ENCODE peak calls at places on chromosomes 5 and 9, in seven cellular contexts. R is GM23338, A is transverse colon, C is sigmoid colon, S is suprapubic skin, Z is stomach, D is spleen. U is an unnamed sample.

GRCh38 chr5:119123280-119123679 is 52.4 kb downstream of the DMXL1 start:
- DNase-seq in R (no peak), A (no peak), C (no peak), S (no peak), Z (no peak), D (no peak), U (no peak)

GRCh38 chr5:157915638-157916037 is 56.7 kb upstream of the CLINT1 start:
- DNase-seq in R (no peak), A (peak), C (peak), S (peak), Z (peak), D (peak), U (no peak)

GRCh38 chr5:34001231-34001935 is 6.5 kb downstream of the AMACR start:
- DNase-seq in R (no peak), A (peak), C (peak), S (no peak), Z (peak), D (no peak), U (no peak)

GRCh38 chr5:95773325-95774059 is 42.4 kb downstream of the RHOBTB3 start:
- DNase-seq in R (no peak), A (no peak), C (no peak), S (no peak), Z (no peak), D (no peak), U (no peak)

GRCh38 chr5:158858011-158858410 is 241.7 kb downstream of the EBF1 start:
- DNase-seq in R (peak), A (no peak), C (no peak), S (no peak), Z (no peak), D (no peak), U (no peak)

GRCh38 chr9:128144239-128145181 is 4.7 kb upstream of the LCN2 start:
- DNase-seq in R (no peak), A (no peak), C (no peak), S (no peak), Z (no peak), D (peak), U (no peak)

GRCh38 chr5:52838306-52839015 is 50.7 kb downstream of the ITGA1 start:
- DNase-seq in R (no peak), A (no peak), C (no peak), S (no peak), Z (no peak), D (no peak), U (no peak)

GRCh38 chr5:179870403-179870903 is 11.8 kb upstream of the MRNIP start:
- DNase-seq in R (peak), A (no peak), C (no peak), S (no peak), Z (peak), D (peak), U (no peak)

GRCh38 chr5:14208071-14209021 is 65.2 kb downstream of the TRIO start:
- DNase-seq in R (no peak), A (peak), C (no peak), S (no peak), Z (no peak), D (no peak), U (peak)

GRCh38 chr5:118762291-118762690 is 226.1 kb downstream of the DTWD2 start:
- DNase-seq in R (no peak), A (no peak), C (no peak), S (no peak), Z (no peak), D (no peak), U (no peak)

GRCh38 chr5:178426326-178427130 is 163.7 kb downstream of the COL23A1 start:
- DNase-seq in R (no peak), A (no peak), C (no peak), S (no peak), Z (no peak), D (no peak), U (no peak)

GRCh38 chr5:96459313-96460109 is 26.5 kb upstream of the PCSK1 start:
- DNase-seq in R (no peak), A (no peak), C (no peak), S (no peak), Z (no peak), D (no peak), U (no peak)

GRCh38 chr5:83718936-83719495 is 1.6 kb downstream of the HAPLN1 start:
- DNase-seq in R (no peak), A (no peak), C (no peak), S (no peak), Z (no peak), D (no peak), U (no peak)

GRCh38 chr5:139342423-139342723 is 719 bp downstream of the PAIP2 start:
- DNase-seq in R (no peak), A (no peak), C (no peak), S (no peak), Z (no peak), D (no peak), U (no peak)

GRCh38 chr9:106862946-106863740 is at the start of gene ZNF462:
- DNase-seq in R (peak), A (peak), C (peak), S (no peak), Z (no peak), D (no peak), U (no peak)

GRCh38 chr9:534886-535285 is 306.6 kb upstream of the DMRT1 start:
- DNase-seq in R (no peak), A (peak), C (peak), S (no peak), Z (peak), D (no peak), U (no peak)

GRCh38 chr9:19554518-19554917 is 145.7 kb downstream of the ACER2 start:
- DNase-seq in R (no peak), A (no peak), C (no peak), S (no peak), Z (no peak), D (no peak), U (no peak)

GRCh38 chr5:138653502-138653901 is 78.3 kb upstream of the HSPA9 start:
- DNase-seq in R (peak), A (no peak), C (no peak), S (no peak), Z (peak), D (no peak), U (no peak)

GRCh38 chr5:54873696-54874095 is 111.7 kb downstream of the ESM1 start:
- DNase-seq in R (no peak), A (no peak), C (no peak), S (no peak), Z (no peak), D (no peak), U (no peak)

GRCh38 chr9:121699271-121700164 is 48.1 kb downstream of the DAB2IP start:
- DNase-seq in R (peak), A (peak), C (peak), S (peak), Z (peak), D (peak), U (no peak)

GRCh38 chr9:99030082-99030481 is 74.8 kb upstream of the TGFBR1 start:
- DNase-seq in R (no peak), A (no peak), C (no peak), S (no peak), Z (no peak), D (no peak), U (no peak)

GRCh38 chr5:15260347-15261278 is 239.4 kb upstream of the FBXL7 start:
- DNase-seq in R (no peak), A (no peak), C (no peak), S (no peak), Z (no peak), D (no peak), U (no peak)

GRCh38 chr9:125360621-125361020 is 99.0 kb downstream of the GAPVD1 start:
- DNase-seq in R (no peak), A (no peak), C (no peak), S (no peak), Z (no peak), D (no peak), U (no peak)

GRCh38 chr9:128390813-128391711 is 19.9 kb downstream of the URM1 start:
- DNase-seq in R (no peak), A (no peak), C (no peak), S (no peak), Z (no peak), D (no peak), U (no peak)

GRCh38 chr5:139974661-139975060 is 68.4 kb downstream of the NRG2 start:
- DNase-seq in R (peak), A (no peak), C (no peak), S (no peak), Z (no peak), D (no peak), U (no peak)

GRCh38 chr5:150209020-150209635 is 19.3 kb downstream of the SLC6A7 start:
- DNase-seq in R (no peak), A (peak), C (no peak), S (peak), Z (no peak), D (no peak), U (no peak)

GRCh38 chr9:135887021-135887507 is 20.3 kb downstream of the CAMSAP1 start:
- DNase-seq in R (no peak), A (no peak), C (no peak), S (no peak), Z (peak), D (no peak), U (no peak)

GRCh38 chr5:77095189-77095588 is 8.1 kb upstream of the ZBED3 start:
- DNase-seq in R (no peak), A (no peak), C (no peak), S (no peak), Z (no peak), D (no peak), U (no peak)

GRCh38 chr5:39473156-39473779 is 48.5 kb upstream of the DAB2 start:
- DNase-seq in R (no peak), A (no peak), C (no peak), S (no peak), Z (no peak), D (no peak), U (no peak)

GRCh38 chr9:79652598-79652997 is 80.8 kb downstream of the TLE4 start:
- DNase-seq in R (no peak), A (no peak), C (no peak), S (no peak), Z (no peak), D (no peak), U (no peak)

DNA sequence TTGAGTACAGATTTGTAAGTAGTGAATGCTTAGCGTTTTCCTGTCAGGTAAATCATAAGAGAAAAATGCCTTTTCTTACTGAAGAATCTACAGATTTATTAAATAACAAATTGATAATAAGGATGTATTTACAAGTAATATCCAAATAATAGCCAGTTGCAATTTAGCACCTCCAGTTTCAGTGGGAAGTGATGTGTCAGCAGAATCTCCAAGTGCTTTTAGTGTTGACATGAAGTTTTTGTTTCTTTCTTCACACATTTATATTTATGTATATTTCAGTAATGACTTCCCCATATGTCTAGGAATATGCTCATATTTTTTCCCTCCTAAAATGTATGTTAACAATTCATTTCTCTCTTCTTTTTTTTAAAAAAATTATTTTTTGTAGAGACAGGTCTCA is 229.9 kb upstream of the GRIN3A start:
- DNase-seq in R (no peak), A (no peak), C (no peak), S (no peak), Z (no peak), D (no peak), U (no peak)
- TF ChIP-seq POLR2AphosphoS5 in R (no peak), A (no peak), C (no peak), S (no peak), Z (no peak), D (no peak), U (no peak)

DNA sequence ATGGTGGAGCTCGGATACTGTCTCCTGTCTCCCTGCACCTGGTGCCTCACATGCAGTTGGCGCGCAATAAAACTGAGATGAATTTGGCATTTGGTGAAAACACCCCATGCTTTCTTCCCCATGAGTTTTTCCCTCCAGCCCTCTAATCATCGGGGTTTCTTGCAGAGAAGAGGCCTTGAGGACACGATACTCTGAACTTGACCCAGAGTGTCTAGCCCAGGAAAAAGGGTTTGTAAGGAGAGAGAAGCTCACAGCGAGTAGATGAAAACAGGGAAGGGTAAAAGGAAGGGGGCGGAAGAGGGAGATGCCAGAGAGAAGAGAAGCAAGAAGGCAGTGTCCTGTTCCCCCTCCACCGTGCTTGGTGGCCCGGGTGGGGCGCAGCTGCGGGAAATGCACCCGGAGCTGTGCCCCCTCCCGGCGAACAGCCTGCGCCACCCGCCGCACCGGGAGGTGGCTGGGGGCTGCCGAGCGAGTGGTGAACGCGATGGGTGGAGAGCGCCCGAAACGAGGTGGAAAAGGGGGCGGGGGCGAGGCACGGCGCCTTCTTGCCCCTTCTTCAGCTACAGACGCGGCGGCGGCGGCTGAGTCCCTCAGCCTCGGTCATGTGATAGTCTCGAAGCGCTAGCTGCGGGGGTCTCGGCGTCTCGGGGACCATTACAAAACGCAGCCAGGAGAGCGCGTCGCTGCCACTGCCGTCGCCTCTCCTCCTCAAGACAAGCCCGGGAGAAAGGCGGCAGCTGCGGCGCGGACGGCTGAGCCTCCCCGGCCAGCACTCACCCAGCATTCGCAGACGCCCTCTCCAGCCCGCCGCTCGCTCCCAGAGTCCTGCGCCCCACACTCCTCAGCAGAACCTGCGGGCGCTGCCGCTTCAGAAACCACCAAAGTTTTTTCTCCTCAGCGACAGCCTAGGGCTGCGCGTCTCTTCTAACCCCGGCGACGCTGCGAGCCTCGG is 1.1 kb upstream of the FOXB2 start:
- DNase-seq in R (peak), A (no peak), C (no peak), S (no peak), Z (no peak), D (no peak), U (no peak)
- H3K4me3 ChIP-seq in R (peak), A (no peak), C (peak), S (peak), Z (peak), D (no peak), U (no peak)

GRCh38 chr5:98341038-98341710 is 432.3 kb upstream of the RGMB start:
- DNase-seq in R (no peak), A (no peak), C (no peak), S (no peak), Z (no peak), D (no peak), U (no peak)
- H3K27ac ChIP-seq in R (no peak), A (no peak), C (no peak), S (no peak), Z (no peak), D (no peak), U (no peak)

DNA sequence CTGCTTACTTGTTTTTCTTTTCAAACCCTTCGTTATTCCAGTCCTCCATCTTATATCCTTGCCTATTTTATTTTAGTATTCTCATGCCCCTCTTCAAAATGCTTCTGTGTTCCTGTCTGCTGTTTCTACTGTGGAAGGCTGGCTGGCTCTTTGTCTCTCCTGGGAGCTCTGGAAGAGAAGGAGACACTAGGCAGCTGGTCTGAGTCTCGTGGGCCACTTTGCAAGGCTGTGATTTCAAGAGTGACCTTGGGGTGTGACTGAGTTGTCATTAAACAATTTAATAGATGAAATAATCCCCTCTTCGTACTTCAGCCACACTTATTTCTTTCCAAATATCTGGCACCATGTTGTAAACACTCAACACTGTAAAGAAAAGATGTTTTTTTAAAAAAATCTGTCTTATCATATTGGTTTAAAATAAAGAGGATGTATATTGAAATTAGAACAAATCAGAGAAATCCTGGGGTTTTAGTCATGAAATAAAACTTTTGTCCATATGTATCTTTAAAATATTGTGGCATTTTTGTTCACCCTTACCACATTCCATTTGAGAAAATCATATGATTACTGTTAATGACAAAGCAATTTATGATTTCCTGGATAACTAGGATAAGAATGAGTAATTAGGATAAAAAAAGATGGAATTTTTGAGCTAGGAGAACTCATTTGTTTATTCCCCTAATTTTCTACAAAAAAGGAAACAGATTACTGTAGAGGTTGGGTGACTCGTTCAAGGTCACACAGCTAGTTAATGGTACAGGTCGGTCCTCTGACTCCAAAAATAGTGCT is 200.8 kb downstream of the MAT2B start:
- DNase-seq in R (no peak), A (no peak), C (no peak), S (no peak), Z (no peak), D (no peak), U (no peak)
- TF ChIP-seq POLR2AphosphoS5 in R (no peak), A (no peak), C (no peak), S (no peak), Z (no peak), D (no peak), U (no peak)

DNA sequence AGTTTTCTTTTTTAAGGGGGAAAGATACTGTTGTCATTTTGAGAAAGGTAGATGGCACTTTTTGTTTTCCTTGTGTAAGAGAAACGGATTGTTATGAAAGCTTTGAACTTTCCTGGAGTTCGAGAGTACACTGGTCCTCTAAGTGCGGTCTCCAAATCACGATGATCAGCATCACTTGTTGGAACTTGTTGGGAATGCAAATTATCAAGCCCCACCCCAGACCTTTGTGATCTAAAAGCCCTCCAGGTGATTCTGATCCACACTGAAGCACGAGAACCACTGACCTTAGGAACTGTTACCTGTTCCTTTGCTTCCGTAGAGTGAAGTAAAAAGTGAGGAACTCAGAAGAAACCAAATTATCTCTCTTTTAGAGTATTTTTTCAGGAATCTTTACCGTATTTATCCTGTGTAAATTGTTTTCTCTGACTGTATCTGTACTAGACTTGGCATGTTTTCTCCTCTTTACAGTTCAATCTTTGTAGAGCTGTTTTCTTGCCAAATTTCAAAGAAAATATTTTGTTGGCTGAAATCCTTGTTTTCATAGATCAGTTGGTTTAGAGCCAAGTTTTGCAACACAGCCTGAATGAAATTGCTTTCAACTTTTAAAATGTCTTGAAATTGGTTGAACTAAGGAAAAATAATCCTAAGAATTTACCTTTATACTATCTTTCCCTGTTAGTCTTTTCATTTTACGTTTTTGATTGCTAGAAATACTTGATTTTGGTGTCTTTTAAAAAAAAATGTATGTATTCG is 4.0 kb downstream of the MAT2B start:
- DNase-seq in R (peak), A (peak), C (no peak), S (no peak), Z (peak), D (no peak), U (no peak)
- H3K4me3 ChIP-seq in R (peak), A (peak), C (peak), S (peak), Z (peak), D (peak), U (peak)

DNA sequence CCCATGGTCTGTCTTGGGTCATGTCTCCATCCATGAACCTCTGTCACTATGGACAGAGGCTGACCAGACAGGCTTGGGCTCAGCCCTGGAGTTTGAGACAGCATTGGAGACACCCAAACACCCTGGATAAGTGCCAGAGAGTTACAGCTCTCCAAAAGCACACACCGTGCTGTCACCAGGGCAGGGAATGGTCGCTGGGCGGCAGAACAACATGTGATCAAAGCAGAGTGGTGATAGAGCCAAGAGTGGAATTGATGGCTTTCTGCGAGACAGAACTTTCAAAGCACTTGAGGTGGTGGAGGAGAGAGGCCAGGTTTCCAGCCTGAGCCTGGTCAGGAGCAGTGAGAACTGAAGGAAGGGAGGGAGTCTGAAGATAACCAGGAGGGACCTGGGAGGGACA is 50.1 kb downstream of the DRD1 start:
- DNase-seq in R (no peak), A (no peak), C (no peak), S (no peak), Z (no peak), D (no peak), U (no peak)
- H3K27ac ChIP-seq in R (no peak), A (no peak), C (no peak), S (no peak), Z (no peak), D (no peak), U (no peak)